ENCODE peak calls at places on chromosomes 12 and 14, in five cellular contexts. One of them, this sample, is unnamed.

GRCh38 chr12:31322651-31323248 is 3.2 kb downstream of the SINHCAF start:
- DNase-seq in ovary: peak
- DNase-seq in sigmoid colon: no peak
- DNase-seq in tibial nerve: no peak
- DNase-seq in stomach: no peak
- DNase-seq in this sample: no peak

GRCh38 chr14:21440857-21441256 is 15.1 kb downstream of the CHD8 start:
- DNase-seq in ovary: no peak
- DNase-seq in sigmoid colon: no peak
- DNase-seq in tibial nerve: no peak
- DNase-seq in stomach: no peak
- DNase-seq in this sample: peak

GRCh38 chr14:80202888-80203562 is 8.3 kb downstream of the DIO2 start:
- DNase-seq in ovary: no peak
- DNase-seq in sigmoid colon: no peak
- DNase-seq in tibial nerve: no peak
- DNase-seq in stomach: peak
- DNase-seq in this sample: peak

GRCh38 chr14:102317564-102318248 is 1.8 kb upstream of the ZNF839 start:
- DNase-seq in ovary: peak
- DNase-seq in sigmoid colon: peak
- DNase-seq in tibial nerve: no peak
- DNase-seq in stomach: no peak
- DNase-seq in this sample: no peak

GRCh38 chr12:47236109-47236714 is 156.5 kb upstream of the AMIGO2 start:
- DNase-seq in ovary: no peak
- DNase-seq in sigmoid colon: no peak
- DNase-seq in tibial nerve: no peak
- DNase-seq in stomach: no peak
- DNase-seq in this sample: no peak

GRCh38 chr12:71075743-71076142 is 82.1 kb downstream of the TSPAN8 start:
- DNase-seq in ovary: no peak
- DNase-seq in sigmoid colon: no peak
- DNase-seq in tibial nerve: no peak
- DNase-seq in stomach: no peak
- DNase-seq in this sample: no peak

GRCh38 chr14:76696791-76697190 is 64.5 kb upstream of the VASH1 start:
- DNase-seq in ovary: no peak
- DNase-seq in sigmoid colon: no peak
- DNase-seq in tibial nerve: no peak
- DNase-seq in stomach: no peak
- DNase-seq in this sample: no peak

GRCh38 chr12:113162102-113163029 is 12.8 kb downstream of the CFAP73 start:
- DNase-seq in ovary: no peak
- DNase-seq in sigmoid colon: no peak
- DNase-seq in tibial nerve: no peak
- DNase-seq in stomach: no peak
- DNase-seq in this sample: peak

GRCh38 chr12:127107744-127108143 is 1159.2 kb upstream of the TMEM132C start:
- DNase-seq in ovary: no peak
- DNase-seq in sigmoid colon: no peak
- DNase-seq in tibial nerve: no peak
- DNase-seq in stomach: no peak
- DNase-seq in this sample: no peak

GRCh38 chr14:92687681-92688433 is 60.6 kb downstream of the LGMN start:
- DNase-seq in ovary: no peak
- DNase-seq in sigmoid colon: peak
- DNase-seq in tibial nerve: no peak
- DNase-seq in stomach: peak
- DNase-seq in this sample: no peak

GRCh38 chr12:104177663-104178501 is 37.7 kb upstream of the TXNRD1 start:
- DNase-seq in ovary: peak
- DNase-seq in sigmoid colon: peak
- DNase-seq in tibial nerve: peak
- DNase-seq in stomach: peak
- DNase-seq in this sample: peak

GRCh38 chr12:121773011-121773777 is 20.3 kb downstream of the RHOF start:
- DNase-seq in ovary: peak
- DNase-seq in sigmoid colon: peak
- DNase-seq in tibial nerve: peak
- DNase-seq in stomach: peak
- DNase-seq in this sample: peak

GRCh38 chr14:70189678-70190077 is 927 bp upstream of the SLC8A3 start:
- DNase-seq in ovary: no peak
- DNase-seq in sigmoid colon: no peak
- DNase-seq in tibial nerve: no peak
- DNase-seq in stomach: no peak
- DNase-seq in this sample: no peak

GRCh38 chr12:4909734-4910501 is at the start of gene KCNA1:
- DNase-seq in ovary: no peak
- DNase-seq in sigmoid colon: peak
- DNase-seq in tibial nerve: no peak
- DNase-seq in stomach: no peak
- DNase-seq in this sample: no peak

GRCh38 chr14:103121846-103122577 is 1.2 kb upstream of the TNFAIP2 start:
- DNase-seq in ovary: peak
- DNase-seq in sigmoid colon: peak
- DNase-seq in tibial nerve: peak
- DNase-seq in stomach: peak
- DNase-seq in this sample: peak

GRCh38 chr14:61203059-61203753 is 77.9 kb downstream of the TMEM30B start:
- DNase-seq in ovary: no peak
- DNase-seq in sigmoid colon: no peak
- DNase-seq in tibial nerve: no peak
- DNase-seq in stomach: no peak
- DNase-seq in this sample: no peak

DNA sequence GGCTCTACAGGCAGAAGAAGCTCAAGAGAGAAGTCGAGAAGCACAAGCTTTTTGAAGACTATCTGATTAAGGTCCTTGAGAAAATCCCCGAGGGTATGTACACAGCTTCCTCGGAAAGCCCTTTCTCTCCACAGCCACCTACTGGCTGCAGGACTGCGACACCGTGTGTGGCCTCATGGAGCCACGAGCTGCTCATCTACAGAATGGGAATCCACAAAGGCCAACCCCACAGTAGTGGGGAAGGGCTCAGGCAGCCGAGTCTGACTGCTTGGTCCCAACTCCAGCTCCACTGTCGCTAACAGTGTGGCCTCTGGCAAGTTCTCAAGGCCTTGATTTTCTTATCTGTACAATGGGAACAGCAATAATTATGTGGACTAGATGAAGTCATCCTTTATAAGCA is 2.5 kb downstream of the CCDC197 start:
- DNase-seq in ovary: no peak
- DNase-seq in sigmoid colon: no peak
- DNase-seq in tibial nerve: no peak
- DNase-seq in stomach: no peak
- DNase-seq in this sample: no peak
- TF ChIP-seq EP300 in ovary: no peak
- TF ChIP-seq EP300 in sigmoid colon: no peak
- TF ChIP-seq EP300 in tibial nerve: no peak
- TF ChIP-seq EP300 in stomach: no peak
- TF ChIP-seq EP300 in this sample: no peak

GRCh38 chr12:119008691-119009221 is 27.4 kb downstream of the SRRM4 start:
- DNase-seq in ovary: no peak
- DNase-seq in sigmoid colon: no peak
- DNase-seq in tibial nerve: no peak
- DNase-seq in stomach: peak
- DNase-seq in this sample: no peak

GRCh38 chr12:119013023-119013422 is 31.7 kb downstream of the SRRM4 start:
- DNase-seq in ovary: no peak
- DNase-seq in sigmoid colon: no peak
- DNase-seq in tibial nerve: no peak
- DNase-seq in stomach: no peak
- DNase-seq in this sample: no peak

GRCh38 chr12:119012179-119012578 is 30.8 kb downstream of the SRRM4 start:
- DNase-seq in ovary: no peak
- DNase-seq in sigmoid colon: no peak
- DNase-seq in tibial nerve: no peak
- DNase-seq in stomach: no peak
- DNase-seq in this sample: no peak

GRCh38 chr12:119014368-119014767 is 33.0 kb downstream of the SRRM4 start:
- DNase-seq in ovary: no peak
- DNase-seq in sigmoid colon: no peak
- DNase-seq in tibial nerve: no peak
- DNase-seq in stomach: no peak
- DNase-seq in this sample: no peak

DNA sequence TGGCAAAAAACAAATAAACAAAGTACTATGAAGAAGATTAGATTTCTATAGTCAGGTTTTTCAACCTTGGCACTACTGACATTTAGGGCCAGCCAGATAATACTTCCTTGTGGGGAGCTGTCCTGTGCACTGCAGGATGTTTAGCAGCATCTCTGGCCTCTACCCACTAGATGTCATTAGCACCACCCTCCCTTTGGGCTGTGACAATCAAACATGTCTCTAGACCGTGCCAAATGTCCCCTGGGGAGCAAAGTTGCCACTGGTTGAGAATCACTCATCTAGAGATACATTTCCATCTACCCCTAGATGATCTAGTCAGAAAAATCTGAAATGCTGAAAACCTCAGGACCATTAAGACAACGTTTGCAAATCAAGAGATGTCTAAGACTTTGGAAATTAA is 29.9 kb downstream of the SRRM4 start:
- DNase-seq in ovary: no peak
- DNase-seq in sigmoid colon: no peak
- DNase-seq in tibial nerve: no peak
- DNase-seq in stomach: no peak
- DNase-seq in this sample: no peak
- TF ChIP-seq EP300 in ovary: no peak
- TF ChIP-seq EP300 in sigmoid colon: no peak
- TF ChIP-seq EP300 in tibial nerve: no peak
- TF ChIP-seq EP300 in stomach: no peak
- TF ChIP-seq EP300 in this sample: no peak

GRCh38 chr12:108616941-108617858 is 16.5 kb downstream of the SELPLG start:
- DNase-seq in ovary: no peak
- DNase-seq in sigmoid colon: no peak
- DNase-seq in tibial nerve: no peak
- DNase-seq in stomach: no peak
- DNase-seq in this sample: no peak
- TF ChIP-seq EP300 in ovary: no peak
- TF ChIP-seq EP300 in sigmoid colon: no peak
- TF ChIP-seq EP300 in tibial nerve: no peak
- TF ChIP-seq EP300 in stomach: no peak
- TF ChIP-seq EP300 in this sample: no peak

GRCh38 chr14:38211258-38211735 is 3.6 kb downstream of the SSTR1 start:
- DNase-seq in ovary: no peak
- DNase-seq in sigmoid colon: no peak
- DNase-seq in tibial nerve: no peak
- DNase-seq in stomach: no peak
- DNase-seq in this sample: no peak
- TF ChIP-seq EP300 in ovary: no peak
- TF ChIP-seq EP300 in sigmoid colon: no peak
- TF ChIP-seq EP300 in tibial nerve: no peak
- TF ChIP-seq EP300 in stomach: no peak
- TF ChIP-seq EP300 in this sample: no peak

GRCh38 chr12:63931703-63932102 is 87.2 kb downstream of the SRGAP1 start:
- DNase-seq in ovary: no peak
- DNase-seq in sigmoid colon: no peak
- DNase-seq in tibial nerve: no peak
- DNase-seq in stomach: no peak
- DNase-seq in this sample: no peak

GRCh38 chr12:63927511-63927910 is 83.0 kb downstream of the SRGAP1 start:
- DNase-seq in ovary: no peak
- DNase-seq in sigmoid colon: no peak
- DNase-seq in tibial nerve: no peak
- DNase-seq in stomach: no peak
- DNase-seq in this sample: no peak

GRCh38 chr12:63928305-63928704 is 83.8 kb downstream of the SRGAP1 start:
- DNase-seq in ovary: no peak
- DNase-seq in sigmoid colon: no peak
- DNase-seq in tibial nerve: no peak
- DNase-seq in stomach: no peak
- DNase-seq in this sample: no peak

GRCh38 chr12:63930971-63931370 is 86.5 kb downstream of the SRGAP1 start:
- DNase-seq in ovary: no peak
- DNase-seq in sigmoid colon: no peak
- DNase-seq in tibial nerve: no peak
- DNase-seq in stomach: no peak
- DNase-seq in this sample: no peak

DNA sequence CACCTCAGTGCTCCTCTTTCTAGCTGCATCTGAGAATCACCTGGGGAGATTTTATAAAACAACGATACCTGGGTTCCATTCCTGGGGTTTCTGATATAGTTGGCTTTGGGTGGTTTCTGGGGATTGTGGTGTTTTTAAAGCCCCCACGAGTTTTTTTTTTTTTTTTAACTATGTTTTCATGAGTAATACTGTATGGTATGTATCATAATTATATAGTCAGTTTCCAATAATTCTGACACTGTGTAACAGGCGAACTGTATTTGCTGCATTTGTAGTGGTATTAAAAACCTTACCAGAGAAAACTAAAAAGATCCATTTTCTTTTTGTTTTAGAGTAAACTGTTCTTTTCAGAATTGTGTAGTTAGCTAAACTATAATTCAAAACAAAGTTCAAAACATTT is 84.9 kb downstream of the SRGAP1 start:
- DNase-seq in ovary: no peak
- DNase-seq in sigmoid colon: no peak
- DNase-seq in tibial nerve: no peak
- DNase-seq in stomach: no peak
- DNase-seq in this sample: no peak
- TF ChIP-seq EP300 in ovary: no peak
- TF ChIP-seq EP300 in sigmoid colon: no peak
- TF ChIP-seq EP300 in tibial nerve: no peak
- TF ChIP-seq EP300 in stomach: no peak
- TF ChIP-seq EP300 in this sample: no peak

GRCh38 chr14:67411820-67412421 is at the start of gene PLEK2:
- DNase-seq in ovary: no peak
- DNase-seq in sigmoid colon: peak
- DNase-seq in tibial nerve: no peak
- DNase-seq in stomach: peak
- DNase-seq in this sample: no peak

GRCh38 chr14:67411375-67411774 is 590 bp downstream of the PLEK2 start:
- DNase-seq in ovary: no peak
- DNase-seq in sigmoid colon: peak
- DNase-seq in tibial nerve: no peak
- DNase-seq in stomach: no peak
- DNase-seq in this sample: no peak

GRCh38 chr14:67416085-67416484 is 4.1 kb upstream of the PLEK2 start:
- DNase-seq in ovary: no peak
- DNase-seq in sigmoid colon: peak
- DNase-seq in tibial nerve: no peak
- DNase-seq in stomach: no peak
- DNase-seq in this sample: peak

GRCh38 chr14:67416810-67417209 is 4.8 kb upstream of the PLEK2 start:
- DNase-seq in ovary: no peak
- DNase-seq in sigmoid colon: peak
- DNase-seq in tibial nerve: no peak
- DNase-seq in stomach: no peak
- DNase-seq in this sample: no peak

GRCh38 chr14:67413806-67414769 is 2.1 kb upstream of the PLEK2 start:
- DNase-seq in ovary: no peak
- DNase-seq in sigmoid colon: peak
- DNase-seq in tibial nerve: no peak
- DNase-seq in stomach: no peak
- DNase-seq in this sample: peak
- TF ChIP-seq EP300 in ovary: no peak
- TF ChIP-seq EP300 in sigmoid colon: no peak
- TF ChIP-seq EP300 in tibial nerve: no peak
- TF ChIP-seq EP300 in stomach: no peak
- TF ChIP-seq EP300 in this sample: no peak

This sample was measured in K562.